ENCODE peak calls at places on chromosomes 3 and 15, in nine cellular contexts. U, G, L, J, I, M, Q, A and V are unnamed samples.

GRCh38 chr15:31811641-31812040 is 218.7 kb upstream of the CHRNA7 start:
- DNase-seq in M (no peak), A (no peak), L (no peak), Q (no peak), J (no peak), I (no peak), U (no peak), G (no peak), V (no peak)

GRCh38 chr3:18290130-18290529 is 135.0 kb downstream of the SATB1 start:
- DNase-seq in A (no peak), U (no peak), Q (no peak), J (no peak), I (no peak), G (no peak), M (no peak), L (no peak), V (no peak)

GRCh38 chr3:151766454-151766853 is 32.7 kb downstream of the AADACL2 start:
- DNase-seq in J (no peak), L (no peak), G (peak), Q (no peak), M (no peak), I (no peak), A (no peak), U (peak), V (no peak)

GRCh38 chr3:94525039-94525438 is 462.2 kb downstream of the NSUN3 start:
- DNase-seq in A (no peak), M (no peak), J (no peak), I (no peak), L (no peak), G (peak), Q (no peak), U (peak), V (no peak)

GRCh38 chr3:18153571-18154173 is 271.5 kb downstream of the SATB1 start:
- DNase-seq in L (no peak), U (peak), Q (peak), G (peak), A (no peak), M (no peak), I (no peak), J (peak), V (no peak)

GRCh38 chr3:133457465-133458067 is 57.7 kb downstream of the BFSP2 start:
- DNase-seq in L (no peak), G (peak), A (no peak), Q (no peak), I (no peak), M (no peak), U (no peak), J (no peak), V (no peak)

GRCh38 chr3:197465996-197466549 is 89.7 kb downstream of the BDH1 start:
- DNase-seq in Q (no peak), A (no peak), I (no peak), J (no peak), M (no peak), G (peak), U (peak), L (no peak), V (no peak)

GRCh38 chr3:190265795-190266194 is 56.5 kb downstream of the CLDN1 start:
- DNase-seq in L (no peak), G (peak), I (no peak), M (no peak), J (no peak), A (no peak), Q (peak), U (peak), V (no peak)

GRCh38 chr15:74664028-74664616 is 31.7 kb downstream of the EDC3 start:
- DNase-seq in L (no peak), M (peak), A (peak), I (no peak), U (peak), G (peak), J (no peak), Q (peak), V (no peak)

GRCh38 chr15:98658831-98659699 is 10.7 kb downstream of the IGF1R start:
- DNase-seq in G (peak), Q (peak), L (peak), U (peak), J (no peak), I (no peak), M (no peak), A (no peak), V (no peak)

GRCh38 chr15:51623386-51623938 is 891 bp upstream of the DMXL2 start:
- DNase-seq in I (no peak), J (no peak), G (no peak), M (no peak), L (no peak), U (no peak), A (no peak), Q (no peak), V (no peak)

GRCh38 chr15:65033659-65034269 is 4.3 kb upstream of the MTFMT start:
- DNase-seq in L (peak), Q (no peak), M (no peak), J (no peak), A (no peak), G (peak), U (peak), I (no peak), V (no peak)

GRCh38 chr3:183502782-183503181 is 52.7 kb downstream of the KLHL6 start:
- DNase-seq in G (peak), Q (no peak), L (no peak), J (no peak), U (no peak), I (no peak), M (no peak), A (no peak), V (no peak)

GRCh38 chr3:183500981-183501704 is 54.4 kb downstream of the KLHL6 start:
- DNase-seq in I (no peak), A (no peak), Q (no peak), J (no peak), L (no peak), G (no peak), M (no peak), U (no peak), V (no peak)

GRCh38 chr3:183502237-183502636 is 53.3 kb downstream of the KLHL6 start:
- DNase-seq in U (no peak), J (no peak), G (no peak), Q (no peak), A (no peak), M (no peak), L (no peak), I (no peak), V (no peak)

GRCh38 chr3:183504597-183504996 is 50.9 kb downstream of the KLHL6 start:
- DNase-seq in A (no peak), L (no peak), M (no peak), J (no peak), I (no peak), U (no peak), G (no peak), Q (no peak), V (no peak)

DNA sequence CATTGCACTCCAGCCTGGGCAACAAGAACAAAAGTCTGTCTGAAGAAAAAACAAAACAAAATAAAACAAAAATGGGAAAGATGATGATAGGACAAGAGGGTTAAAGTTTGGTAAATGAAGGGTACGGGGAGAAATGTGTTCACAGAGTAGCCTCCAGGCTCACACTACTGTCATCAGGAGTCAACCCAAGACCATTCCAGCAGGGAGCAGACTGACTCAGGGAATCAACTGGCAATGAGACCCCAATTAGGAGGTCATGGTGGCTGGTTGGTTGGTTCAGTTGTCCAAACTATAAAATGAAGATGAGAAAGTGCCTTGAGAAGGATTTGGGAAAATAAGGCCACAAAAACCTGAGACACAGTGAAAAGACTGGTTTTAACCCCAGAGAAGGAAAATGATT is 51.8 kb downstream of the KLHL6 start:
- DNase-seq in G (no peak), U (no peak), J (no peak), M (no peak), A (no peak), Q (no peak), I (no peak), L (no peak), V (no peak)
- TF ChIP-seq CTCF in G (no peak), U (no peak), J (no peak), M (no peak), A (no peak), Q (no peak), I (no peak), L (no peak), V (no peak)

GRCh38 chr3:48662753-48663488 is at the start of gene CELSR3:
- DNase-seq in A (peak), Q (peak), L (peak), U (peak), I (no peak), M (peak), J (peak), G (peak), V (peak)

GRCh38 chr3:48662140-48662752 is 440 bp downstream of the CELSR3 start:
- DNase-seq in I (no peak), U (no peak), L (no peak), M (no peak), G (no peak), A (no peak), Q (no peak), J (no peak), V (no peak)

GRCh38 chr3:48664929-48665328 is 2.2 kb upstream of the CELSR3 start:
- DNase-seq in U (no peak), G (no peak), I (no peak), J (no peak), A (no peak), M (no peak), Q (no peak), L (no peak), V (no peak)

GRCh38 chr3:48663489-48664312 is 1.0 kb upstream of the CELSR3 start:
- DNase-seq in L (peak), M (peak), A (peak), Q (peak), U (peak), G (peak), J (peak), I (peak), V (peak)

GRCh38 chr3:48664313-48664644 is 1.6 kb upstream of the CELSR3 start:
- DNase-seq in G (no peak), M (no peak), U (no peak), Q (no peak), A (no peak), L (no peak), J (no peak), I (no peak), V (no peak)
- TF ChIP-seq CTCF in G (no peak), M (peak), U (no peak), Q (peak), A (no peak), L (no peak), J (no peak), I (no peak), V (peak)

GRCh38 chr3:38687306-38687705 is 37.8 kb upstream of the SCN5A start:
- DNase-seq in J (no peak), G (no peak), U (no peak), L (no peak), Q (no peak), M (no peak), A (no peak), I (no peak), V (no peak)
- TF ChIP-seq CTCF in J (no peak), G (no peak), U (no peak), L (no peak), Q (no peak), M (no peak), A (no peak), I (no peak), V (no peak)

GRCh38 chr3:9109570-9109914 is 139.9 kb downstream of the SRGAP3 start:
- DNase-seq in M (no peak), Q (no peak), A (no peak), G (no peak), I (no peak), J (no peak), L (no peak), U (no peak), V (no peak)

GRCh38 chr3:9113040-9113439 is 136.4 kb downstream of the SRGAP3 start:
- DNase-seq in U (no peak), A (no peak), Q (no peak), M (no peak), I (no peak), G (no peak), J (no peak), L (no peak), V (no peak)

GRCh38 chr3:9110802-9111201 is 138.6 kb downstream of the SRGAP3 start:
- DNase-seq in Q (no peak), L (no peak), M (no peak), G (no peak), J (no peak), U (no peak), I (no peak), A (no peak), V (no peak)

GRCh38 chr3:9110316-9110715 is 139.1 kb downstream of the SRGAP3 start:
- DNase-seq in G (no peak), I (no peak), J (no peak), A (no peak), L (no peak), U (no peak), Q (no peak), M (no peak), V (no peak)

DNA sequence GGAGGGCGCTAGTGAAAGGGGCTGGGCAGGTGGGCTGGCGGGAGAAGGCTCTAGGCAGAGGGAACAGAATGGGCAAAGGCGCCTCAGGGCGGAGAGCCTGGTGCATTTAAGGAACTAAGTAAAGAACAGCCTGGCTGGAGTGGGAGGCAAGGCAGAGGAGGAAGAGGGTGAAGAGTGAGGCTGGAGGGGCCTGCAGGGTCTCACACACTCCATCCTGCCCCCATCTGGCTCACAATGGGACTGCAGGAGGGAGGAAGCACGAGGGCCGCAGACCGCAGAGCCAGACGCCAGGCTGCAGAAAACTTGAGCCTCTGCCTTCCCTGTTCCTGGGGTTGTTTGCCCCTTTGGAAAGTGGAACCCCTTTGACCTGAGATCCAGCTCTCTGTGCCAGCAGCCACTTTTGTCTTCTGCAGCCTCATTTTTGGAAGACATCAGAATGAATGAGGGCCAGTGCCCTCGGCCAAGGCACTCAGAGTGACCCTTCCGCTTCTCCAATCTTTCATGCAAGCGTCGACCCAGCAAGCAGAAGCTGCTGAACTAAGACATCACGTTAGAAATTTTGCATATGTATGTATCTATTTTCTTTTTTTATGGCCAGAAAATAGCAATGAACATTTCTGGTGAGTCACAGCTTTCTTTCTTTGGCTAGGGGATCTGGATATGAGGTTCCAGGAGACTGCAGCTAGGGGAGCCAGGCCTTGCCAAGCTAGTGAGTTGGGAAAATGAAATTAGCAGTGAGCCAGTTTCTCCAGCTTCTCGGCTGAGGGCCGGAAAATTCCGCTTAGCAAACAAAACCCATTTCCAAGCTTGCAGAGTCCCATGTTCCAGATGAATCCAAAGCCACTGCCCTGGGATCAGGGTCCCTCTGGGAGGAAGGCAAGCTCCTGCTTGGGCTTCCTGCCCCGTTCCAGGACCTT is 137.8 kb downstream of the SRGAP3 start:
- DNase-seq in I (no peak), J (no peak), Q (no peak), L (no peak), M (peak), A (no peak), G (no peak), U (peak), V (no peak)
- TF ChIP-seq CTCF in I (no peak), J (peak), Q (no peak), L (no peak), M (no peak), A (no peak), G (no peak), U (no peak), V (no peak)

GRCh38 chr3:36992806-36993325 is at the start of gene EPM2AIP1:
- DNase-seq in I (no peak), U (no peak), G (no peak), L (peak), J (no peak), Q (no peak), A (no peak), M (peak), V (no peak)
- TF ChIP-seq CTCF in I (no peak), U (peak), G (peak), L (peak), J (peak), Q (no peak), A (no peak), M (peak), V (no peak)

GRCh38 chr15:60004019-60004845 is at the start of gene FOXB1:
- DNase-seq in L (peak), A (no peak), J (no peak), Q (no peak), U (no peak), G (no peak), I (no peak), M (no peak), V (no peak)
- TF ChIP-seq CTCF in L (no peak), A (no peak), J (no peak), Q (no peak), U (no peak), G (no peak), I (no peak), M (no peak), V (no peak)

GRCh38 chr3:107265526-107265925 is 111.7 kb upstream of the CCDC54 start:
- DNase-seq in M (no peak), U (no peak), J (no peak), Q (no peak), I (no peak), G (no peak), A (no peak), L (no peak), V (no peak)
- TF ChIP-seq CTCF in M (no peak), U (no peak), J (no peak), Q (no peak), I (no peak), G (no peak), A (no peak), L (no peak), V (no peak)

GRCh38 chr3:37909067-37909911 is 47.6 kb downstream of the CTDSPL start:
- DNase-seq in Q (peak), M (no peak), I (no peak), G (no peak), U (peak), L (no peak), A (no peak), J (no peak), V (no peak)

GRCh38 chr3:37907906-37908305 is 46.2 kb downstream of the CTDSPL start:
- DNase-seq in Q (no peak), U (no peak), G (no peak), I (no peak), M (no peak), J (no peak), L (peak), A (no peak), V (no peak)

GRCh38 chr3:37912052-37912733 is 50.5 kb downstream of the CTDSPL start:
- DNase-seq in G (no peak), Q (no peak), L (no peak), M (no peak), J (no peak), A (no peak), U (no peak), I (no peak), V (no peak)

GRCh38 chr3:37913531-37913930 is 51.9 kb downstream of the CTDSPL start:
- DNase-seq in G (no peak), J (no peak), M (no peak), Q (no peak), L (no peak), I (no peak), U (no peak), A (no peak), V (no peak)

DNA sequence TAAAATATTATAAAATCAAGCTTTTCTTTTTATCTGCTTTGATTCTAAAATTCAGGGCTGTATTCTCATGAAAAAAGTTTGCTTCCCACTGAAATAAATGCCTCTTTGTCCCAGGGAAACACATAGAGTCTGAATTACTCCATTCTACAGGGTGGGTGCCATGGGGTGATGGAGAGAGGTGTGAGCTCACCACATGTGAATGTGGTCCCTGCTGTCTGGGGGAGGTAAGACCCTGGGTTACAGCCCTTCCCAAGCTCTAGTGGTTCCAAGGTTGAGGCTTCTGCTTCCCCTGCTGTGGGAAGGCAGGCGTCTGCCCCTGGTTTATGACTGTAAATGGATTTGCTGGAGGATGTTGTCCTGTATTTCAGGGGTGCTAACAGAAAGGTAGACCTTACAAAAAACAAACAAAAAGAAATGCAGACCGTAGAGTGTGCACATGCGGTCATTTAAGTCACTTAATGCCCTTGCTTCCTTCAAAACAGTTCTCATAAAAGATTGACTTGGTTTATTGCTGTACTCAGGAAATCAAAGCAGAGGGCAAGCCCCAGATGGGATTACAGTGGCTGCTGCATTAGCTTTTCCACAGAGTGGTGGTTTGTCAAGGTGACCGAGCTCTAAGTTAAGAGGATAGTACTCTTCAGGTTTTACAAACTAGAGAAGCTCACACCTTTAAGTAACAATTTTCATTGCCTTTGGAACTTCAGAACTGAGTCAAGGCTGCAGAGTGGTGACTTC is 49.2 kb downstream of the CTDSPL start:
- DNase-seq in J (no peak), A (no peak), Q (no peak), G (no peak), M (no peak), I (no peak), L (no peak), U (no peak), V (no peak)
- TF ChIP-seq CTCF in J (no peak), A (no peak), Q (no peak), G (no peak), M (no peak), I (no peak), L (no peak), U (no peak), V (no peak)

DNA sequence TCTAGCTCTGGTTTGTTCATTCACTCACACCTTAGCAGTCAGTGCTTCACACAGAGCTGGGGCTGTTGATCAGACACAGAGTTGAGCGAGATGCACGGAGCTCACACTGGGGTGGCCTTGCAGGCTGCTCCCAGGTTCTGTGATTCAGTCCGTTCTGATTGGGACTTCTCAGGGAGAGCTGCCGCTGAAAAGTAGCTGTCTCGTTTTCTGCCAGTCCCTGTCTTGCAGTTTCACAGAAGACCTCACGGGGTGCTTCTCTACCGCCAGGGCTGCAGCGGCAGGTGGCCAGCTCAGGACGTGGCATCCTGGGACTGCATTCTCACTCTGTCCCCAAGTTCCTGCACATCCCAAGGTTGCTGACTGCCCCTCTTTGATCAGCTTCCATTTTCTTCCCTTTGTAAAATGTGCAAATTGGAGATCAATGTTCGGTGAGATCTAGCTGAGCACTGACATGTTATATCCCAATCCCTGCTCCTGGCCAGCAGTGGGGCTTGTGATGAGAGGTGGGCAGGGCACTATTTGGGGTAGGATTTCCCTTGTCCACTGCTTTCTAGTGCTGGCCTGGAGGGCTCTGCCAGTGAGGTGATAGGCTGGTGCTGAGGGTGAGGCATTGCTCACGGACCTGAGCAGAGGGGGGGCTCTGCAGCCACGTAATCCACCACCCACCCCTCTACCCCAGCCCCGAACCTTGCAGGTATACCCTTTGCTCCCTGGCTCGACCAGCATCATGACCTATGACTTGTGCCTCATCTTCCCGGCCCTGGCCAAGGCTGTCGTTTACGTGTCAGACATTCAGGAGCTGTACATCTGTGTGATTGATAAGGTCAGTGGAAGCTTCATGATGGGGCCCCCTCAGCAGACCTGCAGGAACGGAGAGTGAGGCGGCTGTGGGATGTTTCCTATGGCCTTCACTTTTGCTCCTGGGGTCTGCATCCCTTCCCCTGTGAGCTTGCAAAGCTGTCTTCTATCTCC is 5.3 kb upstream of the TXNRD3 start:
- DNase-seq in J (no peak), G (no peak), I (no peak), Q (peak), U (no peak), L (no peak), A (no peak), M (no peak), V (no peak)
- TF ChIP-seq CTCF in J (peak), G (peak), I (no peak), Q (peak), U (peak), L (no peak), A (peak), M (peak), V (no peak)